ENCODE peak calls at places on chromosomes 1 and 21, in ten cellular contexts. N, I, Q, Y, P, M, W, Z, K and V are unnamed samples.

GRCh38 chr1:43172532-43172972 is 422 bp downstream of the CFAP57 start:
- DNase-seq in N (peak; percentile 68), I (peak; percentile 72), Q (peak; percentile 74), Y (peak; percentile 69), P (peak; percentile 85), M (peak; percentile 87), W (peak; percentile 90), Z (peak; percentile 89), K (peak; percentile 78), V (no peak)

GRCh38 chr21:33936221-33937038 is 20.8 kb upstream of the ATP5PO start:
- DNase-seq in N (no peak), I (no peak), Q (peak; percentile 9), Y (no peak), P (no peak), M (no peak), W (no peak), Z (no peak), K (no peak), V (no peak)

GRCh38 chr1:96334236-96334557 is 387.4 kb upstream of the PTBP2 start:
- DNase-seq in N (no peak), I (no peak), Q (no peak), Y (no peak), P (no peak), M (no peak), W (no peak), Z (no peak), K (no peak), V (no peak)

GRCh38 chr1:226675720-226676357 is 63.2 kb downstream of the ITPKB start:
- DNase-seq in N (no peak), I (no peak), Q (no peak), Y (no peak), P (no peak), M (no peak), W (no peak), Z (no peak), K (no peak), V (no peak)

GRCh38 chr1:70034403-70034802 is 171.0 kb downstream of the LRRC40 start:
- DNase-seq in N (no peak), I (peak; percentile 84), Q (peak; percentile 48), Y (no peak), P (no peak), M (no peak), W (peak; percentile 22), Z (no peak), K (no peak), V (no peak)

GRCh38 chr1:247338723-247339270 is 7.1 kb upstream of the ZNF496 start:
- DNase-seq in N (no peak), I (peak; percentile 70), Q (no peak), Y (no peak), P (no peak), M (no peak), W (no peak), Z (no peak), K (no peak), V (no peak)

GRCh38 chr1:91807921-91808620 is 77.9 kb downstream of the TGFBR3 start:
- DNase-seq in N (no peak), I (no peak), Q (no peak), Y (no peak), P (no peak), M (no peak), W (no peak), Z (no peak), K (no peak), V (no peak)

GRCh38 chr1:116817582-116818064 is 63.4 kb downstream of the CD2 start:
- DNase-seq in N (peak; percentile 46), I (peak; percentile 79), Q (peak; percentile 81), Y (peak; percentile 62), P (no peak), M (peak; percentile 71), W (peak; percentile 77), Z (peak; percentile 72), K (peak; percentile 73), V (peak; percentile 54)

GRCh38 chr1:24566266-24566867 is 10.5 kb downstream of the NCMAP start:
- DNase-seq in N (no peak), I (peak; percentile 26), Q (no peak), Y (no peak), P (no peak), M (no peak), W (no peak), Z (no peak), K (no peak), V (no peak)

GRCh38 chr1:156618853-156619581 is at the start of gene HAPLN2:
- DNase-seq in N (peak; percentile 48), I (peak; percentile 60), Q (peak; percentile 51), Y (no peak), P (no peak), M (no peak), W (peak; percentile 35), Z (peak; percentile 35), K (no peak), V (no peak)

GRCh38 chr1:110134050-110134595 is 16.2 kb upstream of the SLC6A17 start:
- DNase-seq in N (no peak), I (no peak), Q (no peak), Y (no peak), P (no peak), M (no peak), W (no peak), Z (no peak), K (no peak), V (no peak)

GRCh38 chr1:202659541-202659940 is 50.7 kb downstream of the SYT2 start:
- DNase-seq in N (no peak), I (no peak), Q (no peak), Y (no peak), P (no peak), M (no peak), W (no peak), Z (no peak), K (no peak), V (no peak)

GRCh38 chr1:75632350-75632949 is 21.5 kb upstream of the SLC44A5 start:
- DNase-seq in N (peak; percentile 18), I (peak; percentile 60), Q (peak; percentile 55), Y (no peak), P (no peak), M (no peak), W (peak; percentile 28), Z (no peak), K (no peak), V (no peak)

GRCh38 chr1:211738709-211739301 is 63.4 kb upstream of the NEK2 start:
- DNase-seq in N (no peak), I (peak; percentile 29), Q (no peak), Y (no peak), P (no peak), M (no peak), W (peak; percentile 41), Z (no peak), K (peak; percentile 13), V (no peak)